ENCODE peak calls at places on chromosome 9, in ten cellular contexts. Z is NCI-H1417 treated with DMSO at 0.1 percent for 48 hours; C is Right ventricle myocardium superior; E is nucleus accumbens; U is HTR-8/SVneo; W is GM10248; A is NCI-H774; Q is AG04450; I is NK-92 treated with Interleukin-12 subunit alpha and Interleukin-12 subunit beta, amount 100 ng/mL, for 24 hours; J is LHCN-M2. X is an unnamed sample.

GRCh38 chr9:89639367-89639795 is 34.6 kb downstream of the GADD45G start:
- DNase-seq in J (no peak), W (no peak), U (no peak), Z (no peak), I (no peak), C (peak; percentile 90), A (no peak), Q (no peak), E (peak; percentile 66), X (no peak)

GRCh38 chr9:36191290-36191645 is 547 bp downstream of the CLTA start:
- DNase-seq in E (peak; percentile 18), U (no peak), J (peak; percentile 10), Z (no peak), W (no peak), A (no peak), C (no peak), Q (no peak), I (peak; percentile 10), X (no peak)

GRCh38 chr9:109956811-109957440 is 176.9 kb downstream of the PALM2AKAP2 start:
- DNase-seq in I (no peak), A (no peak), J (no peak), Q (peak; percentile 43), C (no peak), W (no peak), U (no peak), Z (peak; percentile 6), E (no peak), X (peak; percentile 27)

GRCh38 chr9:97176206-97176605 is 131.3 kb upstream of the CCDC180 start:
- DNase-seq in A (peak; percentile 8), Q (no peak), J (peak; percentile 25), W (no peak), U (no peak), I (no peak), Z (no peak), E (no peak), C (no peak), X (no peak)

GRCh38 chr9:5442400-5443011 is 4.8 kb upstream of the PLGRKT start:
- DNase-seq in C (no peak), Z (peak; percentile 1), W (no peak), J (peak; percentile 63), A (peak; percentile 57), E (peak; percentile 39), U (peak; percentile 33), I (no peak), Q (no peak), X (no peak)

GRCh38 chr9:37859043-37859442 is 44.9 kb downstream of the SLC25A51 start:
- DNase-seq in Q (no peak), A (no peak), Z (no peak), U (no peak), J (peak; percentile 3), C (no peak), E (no peak), W (no peak), I (no peak), X (no peak)

GRCh38 chr9:129677456-129677855 is 12.0 kb downstream of the PRRX2 start:
- DNase-seq in W (no peak), E (no peak), I (no peak), Z (no peak), Q (no peak), C (peak; percentile 57), U (no peak), J (no peak), A (no peak), X (no peak)

GRCh38 chr9:130825051-130825651 is 9.9 kb upstream of the ABL1 start:
- DNase-seq in W (no peak), J (peak; percentile 83), I (no peak), C (no peak), E (no peak), Q (no peak), Z (no peak), A (no peak), U (peak; percentile 59), X (no peak)

GRCh38 chr9:30519756-30520155 is 1864.7 kb upstream of the ACO1 start:
- DNase-seq in A (no peak), C (no peak), E (no peak), I (no peak), Q (no peak), J (no peak), U (no peak), Z (no peak), W (no peak), X (no peak)

GRCh38 chr9:133619791-133620190 is 10.6 kb upstream of the FAM163B start:
- DNase-seq in A (no peak), J (no peak), I (peak; percentile 34), U (no peak), Z (no peak), E (no peak), Q (no peak), C (no peak), W (peak; percentile 46), X (no peak)

GRCh38 chr9:96031962-96032534 is 156.6 kb downstream of the ERCC6L2 start:
- DNase-seq in C (no peak), Q (no peak), W (no peak), J (no peak), E (no peak), Z (no peak), U (no peak), I (no peak), A (no peak), X (no peak)

GRCh38 chr9:77807295-77807694 is 159.2 kb upstream of the GNA14 start:
- DNase-seq in A (no peak), U (peak; percentile 28), Z (no peak), W (no peak), Q (peak; percentile 67), C (no peak), E (no peak), I (no peak), J (peak; percentile 93), X (peak; percentile 46)

GRCh38 chr9:30476826-30477225 is 1907.6 kb upstream of the ACO1 start:
- DNase-seq in W (no peak), Q (no peak), A (no peak), C (no peak), U (no peak), J (no peak), E (no peak), I (no peak), Z (no peak), X (no peak)

GRCh38 chr9:114894801-114895433 is 35.5 kb downstream of the TNFSF8 start:
- DNase-seq in E (no peak), W (no peak), Q (peak; percentile 98), Z (peak; percentile 67), A (peak; percentile 59), J (peak; percentile 96), U (peak; percentile 68), C (peak; percentile 45), I (no peak), X (peak; percentile 90)

GRCh38 chr9:95025213-95026170 is 292.0 kb downstream of the FANCC start:
- DNase-seq in U (peak; percentile 67), Z (no peak), C (peak; percentile 76), Q (peak; percentile 68), E (peak; percentile 38), I (no peak), A (peak; percentile 52), W (no peak), J (peak; percentile 87), X (peak; percentile 95)

GRCh38 chr9:92489209-92489608 is 6.9 kb upstream of the ASPN start:
- DNase-seq in W (no peak), I (no peak), Z (no peak), E (no peak), J (peak; percentile 22), Q (no peak), U (peak; percentile 15), A (no peak), C (no peak), X (no peak)

GRCh38 chr9:15513335-15513734 is 2.6 kb upstream of the PSIP1 start:
- DNase-seq in Z (no peak), Q (no peak), A (no peak), I (no peak), J (peak; percentile 41), U (no peak), C (no peak), E (no peak), W (no peak), X (no peak)

GRCh38 chr9:138040446-138041430 is 163.2 kb downstream of the CACNA1B start:
- DNase-seq in U (no peak), W (no peak), Z (no peak), Q (no peak), A (no peak), E (no peak), C (no peak), J (no peak), I (no peak), X (no peak)

GRCh38 chr9:7862170-7862569 is 62.6 kb upstream of the DMAC1 start:
- DNase-seq in W (no peak), C (no peak), I (no peak), J (no peak), Z (no peak), Q (no peak), A (no peak), U (no peak), E (no peak), X (no peak)

GRCh38 chr9:123548749-123549545 is 192.9 kb downstream of the CRB2 start:
- DNase-seq in Q (no peak), A (no peak), Z (no peak), I (no peak), E (peak; percentile 78), W (peak; percentile 2), C (no peak), U (no peak), J (no peak), X (no peak)

GRCh38 chr9:133562611-133563285 is 28.2 kb downstream of the ADAMTSL2 start:
- DNase-seq in I (no peak), U (no peak), W (no peak), Q (no peak), J (no peak), E (no peak), A (no peak), Z (no peak), C (no peak), X (no peak)

GRCh38 chr9:90891656-90892055 is 90.0 kb downstream of the SYK start:
- DNase-seq in Z (no peak), W (no peak), Q (no peak), C (no peak), J (no peak), A (no peak), E (no peak), U (no peak), I (no peak), X (no peak)

GRCh38 chr9:75378036-75378435 is 289.7 kb downstream of the OSTF1 start:
- DNase-seq in E (no peak), A (no peak), C (peak; percentile 79), Z (no peak), I (no peak), Q (no peak), U (no peak), J (no peak), W (no peak), X (no peak)

GRCh38 chr9:137763271-137763955 is 114.2 kb upstream of the CACNA1B start:
- DNase-seq in W (no peak), U (no peak), Z (no peak), C (no peak), I (no peak), J (no peak), Q (no peak), A (no peak), E (no peak), X (no peak)

GRCh38 chr9:88925471-88925870 is 65.8 kb upstream of the S1PR3 start:
- DNase-seq in J (peak; percentile 31), A (no peak), Z (no peak), E (no peak), U (no peak), W (no peak), C (no peak), Q (no peak), I (no peak), X (no peak)

GRCh38 chr9:108842610-108843295 is 13.0 kb downstream of the ACTL7B start:
- DNase-seq in U (no peak), Q (no peak), W (no peak), I (no peak), J (no peak), C (no peak), Z (no peak), A (no peak), E (no peak), X (no peak)

GRCh38 chr9:1722404-1722803 is 292.7 kb upstream of the SMARCA2 start:
- DNase-seq in Q (no peak), E (no peak), J (no peak), C (no peak), Z (no peak), A (no peak), U (no peak), I (no peak), W (no peak), X (no peak)

GRCh38 chr9:134663753-134664415 is 22.3 kb downstream of the COL5A1 start:
- DNase-seq in W (no peak), I (no peak), C (no peak), U (no peak), Q (no peak), E (no peak), A (no peak), J (no peak), Z (no peak), X (peak; percentile 84)

X was measured in BJ.